ENCODE peak calls at places on chromosome 5, in ten cellular contexts. One of them, this sample, is unnamed.

GRCh38 chr5:149356391-149356790 is 1.5 kb upstream of the PCYOX1L start:
- DNase-seq in CD4-positive, CD25-positive, alpha-beta regulatory T cell: peak
- DNase-seq in ovary: no peak
- DNase-seq in GM19239: no peak
- DNase-seq in GM12891: no peak
- DNase-seq in H7: no peak
- DNase-seq in NAMALWA: no peak
- DNase-seq in RCC 7860: no peak
- DNase-seq in C1 segment of cervical spinal cord: no peak
- DNase-seq in activated CD4-positive, alpha-beta memory T cell treated with anti-CD3 and anti-CD28 coated beads, Interleukin-2, amount 10 ng/mL, durations not matched to agents 7 days and 5 days: peak
- DNase-seq in this sample: no peak

GRCh38 chr5:116444373-116445058 is 130.1 kb downstream of the SEMA6A start:
- DNase-seq in CD4-positive, CD25-positive, alpha-beta regulatory T cell: no peak
- DNase-seq in ovary: no peak
- DNase-seq in GM19239: no peak
- DNase-seq in GM12891: no peak
- DNase-seq in H7: no peak
- DNase-seq in NAMALWA: no peak
- DNase-seq in RCC 7860: no peak
- DNase-seq in C1 segment of cervical spinal cord: no peak
- DNase-seq in activated CD4-positive, alpha-beta memory T cell treated with anti-CD3 and anti-CD28 coated beads, Interleukin-2, amount 10 ng/mL, durations not matched to agents 7 days and 5 days: no peak
- DNase-seq in this sample: no peak

GRCh38 chr5:74638776-74639537 is 1.6 kb downstream of the ENC1 start:
- DNase-seq in CD4-positive, CD25-positive, alpha-beta regulatory T cell: no peak
- DNase-seq in ovary: no peak
- DNase-seq in GM19239: no peak
- DNase-seq in GM12891: no peak
- DNase-seq in H7: no peak
- DNase-seq in NAMALWA: peak
- DNase-seq in RCC 7860: peak
- DNase-seq in C1 segment of cervical spinal cord: no peak
- DNase-seq in activated CD4-positive, alpha-beta memory T cell treated with anti-CD3 and anti-CD28 coated beads, Interleukin-2, amount 10 ng/mL, durations not matched to agents 7 days and 5 days: no peak
- DNase-seq in this sample: no peak

GRCh38 chr5:92775711-92776615 is 805.1 kb downstream of the NR2F1-AS1 start:
- DNase-seq in CD4-positive, CD25-positive, alpha-beta regulatory T cell: no peak
- DNase-seq in ovary: no peak
- DNase-seq in GM19239: no peak
- DNase-seq in GM12891: no peak
- DNase-seq in H7: no peak
- DNase-seq in NAMALWA: no peak
- DNase-seq in RCC 7860: no peak
- DNase-seq in C1 segment of cervical spinal cord: no peak
- DNase-seq in activated CD4-positive, alpha-beta memory T cell treated with anti-CD3 and anti-CD28 coated beads, Interleukin-2, amount 10 ng/mL, durations not matched to agents 7 days and 5 days: no peak
- DNase-seq in this sample: no peak

GRCh38 chr5:82388186-82388585 is 110.0 kb upstream of the RPS23 start:
- DNase-seq in CD4-positive, CD25-positive, alpha-beta regulatory T cell: no peak
- DNase-seq in ovary: no peak
- DNase-seq in GM19239: no peak
- DNase-seq in GM12891: no peak
- DNase-seq in H7: no peak
- DNase-seq in NAMALWA: no peak
- DNase-seq in RCC 7860: no peak
- DNase-seq in C1 segment of cervical spinal cord: no peak
- DNase-seq in activated CD4-positive, alpha-beta memory T cell treated with anti-CD3 and anti-CD28 coated beads, Interleukin-2, amount 10 ng/mL, durations not matched to agents 7 days and 5 days: no peak
- DNase-seq in this sample: no peak

GRCh38 chr5:55360190-55360589 is 52.4 kb downstream of the MTREX start:
- DNase-seq in CD4-positive, CD25-positive, alpha-beta regulatory T cell: no peak
- DNase-seq in ovary: no peak
- DNase-seq in GM19239: no peak
- DNase-seq in GM12891: no peak
- DNase-seq in H7: no peak
- DNase-seq in NAMALWA: no peak
- DNase-seq in RCC 7860: no peak
- DNase-seq in C1 segment of cervical spinal cord: no peak
- DNase-seq in activated CD4-positive, alpha-beta memory T cell treated with anti-CD3 and anti-CD28 coated beads, Interleukin-2, amount 10 ng/mL, durations not matched to agents 7 days and 5 days: no peak
- DNase-seq in this sample: no peak

GRCh38 chr5:134649163-134649916 is 755 bp downstream of the SEC24A start:
- DNase-seq in CD4-positive, CD25-positive, alpha-beta regulatory T cell: peak
- DNase-seq in ovary: no peak
- DNase-seq in GM19239: no peak
- DNase-seq in GM12891: no peak
- DNase-seq in H7: peak
- DNase-seq in NAMALWA: peak
- DNase-seq in RCC 7860: no peak
- DNase-seq in C1 segment of cervical spinal cord: no peak
- DNase-seq in activated CD4-positive, alpha-beta memory T cell treated with anti-CD3 and anti-CD28 coated beads, Interleukin-2, amount 10 ng/mL, durations not matched to agents 7 days and 5 days: peak
- DNase-seq in this sample: no peak

GRCh38 chr5:150778103-150778516 is 447 bp upstream of the SMIM3 start:
- DNase-seq in CD4-positive, CD25-positive, alpha-beta regulatory T cell: no peak
- DNase-seq in ovary: peak
- DNase-seq in GM19239: no peak
- DNase-seq in GM12891: no peak
- DNase-seq in H7: no peak
- DNase-seq in NAMALWA: no peak
- DNase-seq in RCC 7860: no peak
- DNase-seq in C1 segment of cervical spinal cord: no peak
- DNase-seq in activated CD4-positive, alpha-beta memory T cell treated with anti-CD3 and anti-CD28 coated beads, Interleukin-2, amount 10 ng/mL, durations not matched to agents 7 days and 5 days: no peak
- DNase-seq in this sample: no peak

GRCh38 chr5:76617675-76618074 is 5.5 kb downstream of the F2RL2 start:
- DNase-seq in CD4-positive, CD25-positive, alpha-beta regulatory T cell: no peak
- DNase-seq in ovary: no peak
- DNase-seq in GM19239: no peak
- DNase-seq in GM12891: no peak
- DNase-seq in H7: no peak
- DNase-seq in NAMALWA: no peak
- DNase-seq in RCC 7860: peak
- DNase-seq in C1 segment of cervical spinal cord: no peak
- DNase-seq in activated CD4-positive, alpha-beta memory T cell treated with anti-CD3 and anti-CD28 coated beads, Interleukin-2, amount 10 ng/mL, durations not matched to agents 7 days and 5 days: no peak
- DNase-seq in this sample: no peak

GRCh38 chr5:40288791-40289475 is 390.8 kb upstream of the PTGER4 start:
- DNase-seq in CD4-positive, CD25-positive, alpha-beta regulatory T cell: no peak
- DNase-seq in ovary: no peak
- DNase-seq in GM19239: no peak
- DNase-seq in GM12891: no peak
- DNase-seq in H7: no peak
- DNase-seq in NAMALWA: no peak
- DNase-seq in RCC 7860: no peak
- DNase-seq in C1 segment of cervical spinal cord: no peak
- DNase-seq in activated CD4-positive, alpha-beta memory T cell treated with anti-CD3 and anti-CD28 coated beads, Interleukin-2, amount 10 ng/mL, durations not matched to agents 7 days and 5 days: no peak
- DNase-seq in this sample: no peak

GRCh38 chr5:120479066-120479465 is 15.0 kb downstream of the PRR16 start:
- DNase-seq in CD4-positive, CD25-positive, alpha-beta regulatory T cell: no peak
- DNase-seq in ovary: no peak
- DNase-seq in GM19239: no peak
- DNase-seq in GM12891: no peak
- DNase-seq in H7: no peak
- DNase-seq in NAMALWA: no peak
- DNase-seq in RCC 7860: no peak
- DNase-seq in C1 segment of cervical spinal cord: no peak
- DNase-seq in activated CD4-positive, alpha-beta memory T cell treated with anti-CD3 and anti-CD28 coated beads, Interleukin-2, amount 10 ng/mL, durations not matched to agents 7 days and 5 days: no peak
- DNase-seq in this sample: no peak

GRCh38 chr5:117204926-117205869 is 630.6 kb upstream of the SEMA6A start:
- DNase-seq in CD4-positive, CD25-positive, alpha-beta regulatory T cell: no peak
- DNase-seq in ovary: no peak
- DNase-seq in GM19239: no peak
- DNase-seq in GM12891: no peak
- DNase-seq in H7: no peak
- DNase-seq in NAMALWA: no peak
- DNase-seq in RCC 7860: no peak
- DNase-seq in C1 segment of cervical spinal cord: peak
- DNase-seq in activated CD4-positive, alpha-beta memory T cell treated with anti-CD3 and anti-CD28 coated beads, Interleukin-2, amount 10 ng/mL, durations not matched to agents 7 days and 5 days: no peak
- DNase-seq in this sample: no peak

GRCh38 chr5:159210306-159210722 is 961 bp upstream of the RNF145 start:
- DNase-seq in CD4-positive, CD25-positive, alpha-beta regulatory T cell: peak
- DNase-seq in ovary: no peak
- DNase-seq in GM19239: peak
- DNase-seq in GM12891: no peak
- DNase-seq in H7: no peak
- DNase-seq in NAMALWA: peak
- DNase-seq in RCC 7860: no peak
- DNase-seq in C1 segment of cervical spinal cord: no peak
- DNase-seq in activated CD4-positive, alpha-beta memory T cell treated with anti-CD3 and anti-CD28 coated beads, Interleukin-2, amount 10 ng/mL, durations not matched to agents 7 days and 5 days: no peak
- DNase-seq in this sample: no peak

GRCh38 chr5:148457183-148457620 is 73.4 kb downstream of the FBXO38 start:
- DNase-seq in CD4-positive, CD25-positive, alpha-beta regulatory T cell: peak
- DNase-seq in ovary: peak
- DNase-seq in GM19239: no peak
- DNase-seq in GM12891: no peak
- DNase-seq in H7: no peak
- DNase-seq in NAMALWA: peak
- DNase-seq in RCC 7860: no peak
- DNase-seq in C1 segment of cervical spinal cord: no peak
- DNase-seq in activated CD4-positive, alpha-beta memory T cell treated with anti-CD3 and anti-CD28 coated beads, Interleukin-2, amount 10 ng/mL, durations not matched to agents 7 days and 5 days: no peak
- DNase-seq in this sample: peak

GRCh38 chr5:77957081-77957480 is 180.9 kb upstream of the TBCA start:
- DNase-seq in CD4-positive, CD25-positive, alpha-beta regulatory T cell: no peak
- DNase-seq in ovary: no peak
- DNase-seq in GM19239: no peak
- DNase-seq in GM12891: no peak
- DNase-seq in H7: no peak
- DNase-seq in NAMALWA: no peak
- DNase-seq in RCC 7860: no peak
- DNase-seq in C1 segment of cervical spinal cord: no peak
- DNase-seq in activated CD4-positive, alpha-beta memory T cell treated with anti-CD3 and anti-CD28 coated beads, Interleukin-2, amount 10 ng/mL, durations not matched to agents 7 days and 5 days: no peak
- DNase-seq in this sample: no peak

GRCh38 chr5:149900390-149900789 is 44.2 kb downstream of the PDE6A start:
- DNase-seq in CD4-positive, CD25-positive, alpha-beta regulatory T cell: no peak
- DNase-seq in ovary: no peak
- DNase-seq in GM19239: no peak
- DNase-seq in GM12891: no peak
- DNase-seq in H7: no peak
- DNase-seq in NAMALWA: no peak
- DNase-seq in RCC 7860: no peak
- DNase-seq in C1 segment of cervical spinal cord: no peak
- DNase-seq in activated CD4-positive, alpha-beta memory T cell treated with anti-CD3 and anti-CD28 coated beads, Interleukin-2, amount 10 ng/mL, durations not matched to agents 7 days and 5 days: no peak
- DNase-seq in this sample: no peak

This sample was measured in NCI-H1436.